ENCODE peak calls at places on chromosomes 5 and 9, in seven cellular contexts. D is K562, X is HCT116, F is H1, Z is HepG2, I is SK-N-SH, A is GM12878. O is an unnamed sample.
A peak's percentile ranks its signal among the peaks of the same experiment; 100 is the strongest.

GRCh38 chr9:137449081-137449844 is 8.1 kb upstream of the ENTPD8 start:
- DNase-seq in D (no peak), X (no peak), F (no peak), Z (no peak), I (no peak), A (no peak), O (no peak)

GRCh38 chr5:54738118-54738972 is 220.8 kb downstream of the SNX18 start:
- DNase-seq in Z (no peak), I (no peak), X (no peak), F (no peak), D (peak; percentile 94), A (no peak), O (no peak)

GRCh38 chr9:137745541-137745991 is 126.8 kb downstream of the EHMT1 start:
- DNase-seq in A (peak; percentile 77), D (peak; percentile 66), X (peak; percentile 19), Z (peak; percentile 15), I (no peak), F (no peak), O (no peak)

GRCh38 chr5:169581580-169582227 is 1.9 kb upstream of the SPDL1 start:
- DNase-seq in D (peak; percentile 59), I (peak; percentile 39), X (peak; percentile 44), A (no peak), Z (peak; percentile 46), F (peak; percentile 73), O (peak; percentile 69)

GRCh38 chr9:33814816-33815215 is 2.1 kb upstream of the UBE2R2 start:
- DNase-seq in X (no peak), I (no peak), F (no peak), Z (no peak), A (no peak), D (no peak), O (no peak)

GRCh38 chr5:135206862-135207261 is 172.8 kb upstream of the PITX1 start:
- DNase-seq in I (no peak), A (no peak), D (no peak), Z (no peak), F (peak; percentile 26), X (no peak), O (no peak)

GRCh38 chr5:142319105-142319504 is 5.7 kb downstream of the SPRY4 start:
- DNase-seq in X (no peak), A (no peak), F (no peak), I (no peak), D (no peak), Z (no peak), O (no peak)

GRCh38 chr9:135254176-135255032 is 166.9 kb downstream of the OLFM1 start:
- DNase-seq in X (no peak), D (no peak), Z (no peak), A (no peak), I (no peak), F (no peak), O (no peak)

GRCh38 chr5:146584750-146585149 is 68.8 kb upstream of the GPR151 start:
- DNase-seq in A (no peak), I (no peak), F (no peak), Z (no peak), D (no peak), X (no peak), O (no peak)

GRCh38 chr5:158838788-158839187 is 260.9 kb downstream of the EBF1 start:
- DNase-seq in X (no peak), Z (no peak), F (no peak), D (no peak), A (no peak), I (no peak), O (no peak)

GRCh38 chr5:146541956-146542849 is 26.2 kb upstream of the GPR151 start:
- DNase-seq in F (peak; percentile 93), X (peak; percentile 49), I (peak; percentile 74), Z (peak; percentile 38), D (peak; percentile 75), A (no peak), O (peak; percentile 71)

GRCh38 chr5:151451626-151452520 is 4.5 kb downstream of the SLC36A1 start:
- DNase-seq in Z (peak; percentile 83), A (peak; percentile 23), D (peak; percentile 29), F (no peak), I (no peak), X (no peak), O (no peak)

GRCh38 chr9:131282688-131283422 is 6.5 kb upstream of the FAM78A start:
- DNase-seq in A (no peak), I (peak; percentile 84), F (peak; percentile 79), X (no peak), D (peak; percentile 41), Z (no peak), O (peak; percentile 61)

GRCh38 chr5:78497573-78498533 is 137.4 kb downstream of the SCAMP1 start:
- DNase-seq in X (no peak), A (no peak), I (no peak), Z (no peak), F (peak; percentile 37), D (no peak), O (no peak)

GRCh38 chr5:73759771-73760170 is 133.8 kb downstream of the ARHGEF28 start:
- DNase-seq in I (no peak), F (no peak), X (no peak), A (no peak), D (no peak), Z (no peak), O (no peak)

GRCh38 chr9:98357921-98358535 is 102.6 kb upstream of the TBC1D2 start:
- DNase-seq in A (no peak), D (no peak), X (no peak), I (no peak), Z (no peak), F (no peak), O (peak; percentile 32)

GRCh38 chr5:16712178-16712577 is 95.4 kb upstream of the RETREG1 start:
- DNase-seq in F (no peak), X (no peak), D (no peak), I (no peak), Z (no peak), A (no peak), O (no peak)

DNA sequence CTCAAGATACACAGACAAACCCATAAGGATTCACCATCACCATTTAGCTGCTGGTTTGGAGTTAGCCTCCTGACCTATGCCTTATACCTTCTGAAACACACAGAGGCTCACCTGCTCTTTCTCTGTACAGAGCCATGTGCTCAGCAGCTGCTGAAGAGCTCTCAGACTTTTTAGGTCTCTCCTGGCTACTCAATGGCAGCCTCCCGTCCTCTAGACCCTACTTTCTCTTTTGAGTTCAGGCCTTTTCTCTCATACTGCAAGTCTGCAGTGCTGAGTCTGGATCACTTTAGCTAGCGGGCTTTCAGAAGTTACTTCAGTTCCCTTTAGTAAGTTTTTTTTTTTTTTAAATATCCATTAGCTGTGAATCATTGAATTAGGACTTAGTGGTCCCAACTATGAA is 25.7 kb downstream of the LVRN start:
- DNase-seq in A (no peak), X (no peak), D (no peak), F (no peak), I (no peak), Z (no peak), O (no peak)
- TF ChIP-seq JUND in A (no peak), X (no peak), D (no peak), F (no peak), I (no peak), Z (no peak), O (no peak)

GRCh38 chr5:150077060-150077459 is 9.3 kb downstream of the CSF1R start:
- DNase-seq in Z (no peak), I (peak; percentile 2), D (no peak), F (peak; percentile 20), A (no peak), X (no peak), O (no peak)

GRCh38 chr5:150073086-150073625 is 13.2 kb downstream of the CSF1R start:
- DNase-seq in A (no peak), I (no peak), F (no peak), X (no peak), D (no peak), Z (no peak), O (no peak)

GRCh38 chr5:150075806-150076205 is 10.5 kb downstream of the CSF1R start:
- DNase-seq in Z (no peak), X (no peak), F (peak; percentile 32), I (peak; percentile 29), D (peak; percentile 27), A (no peak), O (no peak)

GRCh38 chr5:150073677-150074076 is 12.7 kb downstream of the CSF1R start:
- DNase-seq in I (no peak), F (peak; percentile 3), X (no peak), Z (no peak), D (no peak), A (no peak), O (no peak)

GRCh38 chr5:150075233-150075632 is 11.1 kb downstream of the CSF1R start:
- DNase-seq in A (no peak), I (peak; percentile 2), F (peak; percentile 8), D (no peak), X (no peak), Z (no peak), O (no peak)
- TF ChIP-seq JUND in A (no peak), I (no peak), F (no peak), D (no peak), X (no peak), Z (no peak), O (no peak)

GRCh38 chr5:52531105-52531504 is 256.6 kb upstream of the ITGA1 start:
- DNase-seq in I (no peak), X (no peak), D (peak; percentile 0), A (no peak), F (no peak), Z (no peak), O (peak; percentile 12)
- TF ChIP-seq JUND in I (no peak), X (no peak), D (no peak), A (no peak), F (no peak), Z (no peak), O (no peak)

DNA sequence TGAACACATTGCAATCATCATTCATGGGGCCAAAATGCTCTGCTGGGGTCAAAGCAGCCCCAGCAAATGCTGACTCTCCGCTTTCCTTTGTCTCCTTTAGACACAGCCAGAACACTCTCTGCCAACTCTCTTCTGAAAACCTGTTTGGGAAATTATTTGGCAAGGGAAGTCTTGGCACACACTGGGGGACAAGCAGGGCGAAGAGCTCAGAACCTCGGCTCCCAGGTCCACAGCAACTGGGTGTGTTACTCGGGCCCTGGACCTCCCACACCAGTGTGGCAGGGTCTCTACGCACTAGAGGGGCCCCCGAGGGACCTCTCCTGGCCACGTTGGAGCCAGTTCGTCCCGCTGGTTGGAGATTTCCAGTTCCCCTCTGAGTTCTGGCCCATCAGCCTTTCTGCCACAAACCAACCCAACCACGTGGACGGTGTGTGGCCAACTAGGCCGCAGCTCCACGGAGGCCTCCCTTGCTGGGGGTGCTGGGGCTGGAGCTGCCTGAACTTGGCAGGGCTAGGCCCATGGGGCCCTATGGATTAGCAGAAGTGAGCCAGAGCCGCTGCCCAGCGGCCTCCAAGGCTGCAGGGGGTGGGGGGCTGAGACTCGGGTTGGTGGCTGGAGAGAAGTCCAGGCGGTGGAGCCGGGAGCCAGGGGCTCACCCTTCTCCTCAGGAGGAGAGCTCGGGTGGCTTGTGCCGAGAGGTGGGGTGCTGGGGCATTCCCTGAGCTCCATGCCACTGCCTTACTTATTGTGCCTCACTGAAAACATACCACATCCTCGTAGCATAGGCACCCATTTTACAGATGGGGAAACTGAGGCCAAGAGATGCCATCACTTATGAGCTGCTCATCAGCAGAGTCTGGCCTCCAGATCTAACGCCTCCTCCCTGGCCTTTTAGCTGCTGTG is 46.8 kb upstream of the RNU6ATAC start:
- DNase-seq in D (no peak), I (peak; percentile 20), Z (no peak), F (no peak), X (no peak), A (no peak), O (peak; percentile 73)
- TF ChIP-seq JUND in D (no peak), I (no peak), Z (no peak), F (no peak), X (no peak), A (no peak), O (no peak)

O was measured in T47D.